ENCODE peak calls at places on chromosomes 3 and 15, in seven cellular contexts. H is mammary epithelial cell; L is ovary; E is GM20000; P is amniotic stem cell; G is stimulated activated naive CD8-positive, alpha-beta T cell treated with anti-CD3 and anti-CD28 coated beads, Interleukin-15, amount 100 ng/mL, for 72 hours; Q is Daoy. Y is an unnamed sample.

GRCh38 chr3:117898722-117899121 is 1135.9 kb downstream of the IGSF11 start:
- DNase-seq in H (peak), L (no peak), E (no peak), P (no peak), G (no peak), Q (peak), Y (no peak)

GRCh38 chr3:128311441-128311844 is 155.2 kb downstream of the DNAJB8 start:
- DNase-seq in H (no peak), L (no peak), E (no peak), P (no peak), G (peak), Q (no peak), Y (no peak)

GRCh38 chr3:48492461-48493202 is 11.3 kb downstream of the SHISA5 start:
- DNase-seq in H (peak), L (no peak), E (no peak), P (no peak), G (no peak), Q (no peak), Y (no peak)

GRCh38 chr3:99911433-99911832 is 93.8 kb downstream of the CMSS1 start:
- DNase-seq in H (no peak), L (no peak), E (no peak), P (no peak), G (no peak), Q (peak), Y (no peak)

GRCh38 chr3:185699927-185700326 is 113.8 kb downstream of the SENP2 start:
- DNase-seq in H (no peak), L (no peak), E (no peak), P (no peak), G (no peak), Q (no peak), Y (no peak)

GRCh38 chr3:177820683-177821316 is 623.5 kb upstream of the TBL1XR1 start:
- DNase-seq in H (no peak), L (no peak), E (no peak), P (no peak), G (no peak), Q (no peak), Y (no peak)

GRCh38 chr3:24657870-24658535 is 163.4 kb upstream of the THRB start:
- DNase-seq in H (no peak), L (no peak), E (no peak), P (no peak), G (no peak), Q (no peak), Y (no peak)

GRCh38 chr3:32757618-32758374 is 60.0 kb upstream of the TRIM71 start:
- DNase-seq in H (no peak), L (no peak), E (no peak), P (no peak), G (no peak), Q (no peak), Y (no peak)

GRCh38 chr3:125140817-125141595 is 71.5 kb downstream of the SLC12A8 start:
- DNase-seq in H (no peak), L (peak), E (peak), P (no peak), G (no peak), Q (no peak), Y (no peak)

GRCh38 chr15:59371458-59372351 is 966 bp downstream of the MYO1E start:
- DNase-seq in H (peak), L (peak), E (peak), P (no peak), G (no peak), Q (peak), Y (peak)

GRCh38 chr3:96027718-96028117 is 786.7 kb upstream of the EPHA6 start:
- DNase-seq in H (no peak), L (no peak), E (no peak), P (no peak), G (no peak), Q (no peak), Y (no peak)

GRCh38 chr15:98330692-98331435 is 317.5 kb upstream of the IGF1R start:
- DNase-seq in H (no peak), L (no peak), E (no peak), P (no peak), G (no peak), Q (no peak), Y (no peak)

GRCh38 chr3:73148653-73149052 is 87.2 kb downstream of the EBLN2 start:
- DNase-seq in H (no peak), L (no peak), E (no peak), P (no peak), G (no peak), Q (no peak), Y (no peak)

GRCh38 chr15:22861151-22861550 is 22.7 kb downstream of the NIPA2 start:
- DNase-seq in H (no peak), L (no peak), E (no peak), P (no peak), G (no peak), Q (no peak), Y (no peak)

GRCh38 chr3:64176461-64176996 is 48.7 kb downstream of the PRICKLE2 start:
- DNase-seq in H (peak), L (no peak), E (no peak), P (no peak), G (no peak), Q (peak), Y (no peak)

GRCh38 chr3:196968233-196969000 is at the start of gene PIGZ:
- DNase-seq in H (peak), L (peak), E (peak), P (no peak), G (peak), Q (peak), Y (peak)

GRCh38 chr15:77775851-77776250 is 143.1 kb upstream of the LINGO1 start:
- DNase-seq in H (no peak), L (no peak), E (no peak), P (no peak), G (no peak), Q (no peak), Y (no peak)

GRCh38 chr3:196238612-196239190 is 22.4 kb downstream of the SLC51A start:
- DNase-seq in H (peak), L (no peak), E (no peak), P (no peak), G (no peak), Q (no peak), Y (no peak)

GRCh38 chr15:66863382-66864085 is 161.5 kb downstream of the SMAD6 start:
- DNase-seq in H (no peak), L (no peak), E (no peak), P (no peak), G (no peak), Q (no peak), Y (no peak)

GRCh38 chr3:140206196-140207040 is 271.4 kb downstream of the CLSTN2 start:
- DNase-seq in H (peak), L (no peak), E (no peak), P (peak), G (no peak), Q (peak), Y (no peak)

GRCh38 chr3:34073961-34074360 is 275.5 kb downstream of the PDCD6IP start:
- DNase-seq in H (no peak), L (no peak), E (no peak), P (no peak), G (no peak), Q (no peak), Y (no peak)

GRCh38 chr15:27244047-27244446 is 273.1 kb downstream of the GABRG3 start:
- DNase-seq in H (no peak), L (no peak), E (no peak), P (no peak), G (no peak), Q (no peak), Y (no peak)

GRCh38 chr15:58771621-58772235 is 626 bp downstream of the MINDY2 start:
- DNase-seq in H (peak), L (no peak), E (peak), P (no peak), G (no peak), Q (peak), Y (peak)